ENCODE peak calls at places on chromosome 15, in nine cellular contexts. H, Q, I, K, E, N, S, X and O are unnamed samples.

GRCh38 chr15:63013052-63013808 is 29.3 kb upstream of the TPM1 start:
- DNase-seq in H (no peak), Q (no peak), I (no peak), K (no peak), E (no peak), N (peak), S (no peak), X (peak), O (no peak)

GRCh38 chr15:77746254-77747174 is 113.8 kb upstream of the LINGO1 start:
- DNase-seq in H (no peak), Q (no peak), I (no peak), K (no peak), E (no peak), N (no peak), S (no peak), X (no peak), O (no peak)

GRCh38 chr15:31390777-31391486 is 64.3 kb downstream of the KLF13 start:
- DNase-seq in H (no peak), Q (no peak), I (no peak), K (no peak), E (no peak), N (peak), S (no peak), X (no peak), O (no peak)

GRCh38 chr15:62896969-62897486 is 145.5 kb upstream of the TPM1 start:
- DNase-seq in H (peak), Q (peak), I (peak), K (peak), E (peak), N (peak), S (peak), X (peak), O (peak)

GRCh38 chr15:64813075-64813474 is 12.4 kb downstream of the PIF1 start:
- DNase-seq in H (no peak), Q (no peak), I (no peak), K (no peak), E (peak), N (no peak), S (no peak), X (peak), O (no peak)

GRCh38 chr15:89641053-89641452 is 14.2 kb downstream of the KIF7 start:
- DNase-seq in H (no peak), Q (no peak), I (no peak), K (no peak), E (peak), N (no peak), S (no peak), X (no peak), O (no peak)

GRCh38 chr15:99440551-99441426 is 125.0 kb upstream of the MEF2A start:
- DNase-seq in H (no peak), Q (no peak), I (no peak), K (no peak), E (no peak), N (peak), S (peak), X (no peak), O (no peak)

GRCh38 chr15:35755237-35755802 is 209.4 kb upstream of the DPH6 start:
- DNase-seq in H (no peak), Q (no peak), I (no peak), K (no peak), E (no peak), N (no peak), S (no peak), X (peak), O (no peak)

GRCh38 chr15:37059051-37059450 is 41.3 kb downstream of the MEIS2 start:
- DNase-seq in H (no peak), Q (no peak), I (no peak), K (no peak), E (no peak), N (no peak), S (no peak), X (peak), O (no peak)

GRCh38 chr15:79089331-79089889 is 1.2 kb downstream of the RASGRF1 start:
- DNase-seq in H (no peak), Q (no peak), I (no peak), K (no peak), E (no peak), N (no peak), S (no peak), X (no peak), O (no peak)

GRCh38 chr15:27479232-27480140 is 508.5 kb downstream of the GABRG3 start:
- DNase-seq in H (no peak), Q (no peak), I (no peak), K (no peak), E (no peak), N (no peak), S (no peak), X (peak), O (no peak)

GRCh38 chr15:23857028-23857641 is 170.0 kb upstream of the NDN start:
- DNase-seq in H (no peak), Q (no peak), I (peak), K (no peak), E (peak), N (peak), S (no peak), X (peak), O (peak)

GRCh38 chr15:39153718-39154117 is 427.2 kb upstream of the THBS1 start:
- DNase-seq in H (no peak), Q (no peak), I (no peak), K (peak), E (no peak), N (no peak), S (no peak), X (peak), O (no peak)

GRCh38 chr15:57393081-57393480 is 16.8 kb downstream of the CGNL1 start:
- DNase-seq in H (no peak), Q (no peak), I (no peak), K (no peak), E (no peak), N (no peak), S (no peak), X (no peak), O (no peak)

GRCh38 chr15:92818658-92819311 is 81.3 kb upstream of the CHD2 start:
- DNase-seq in H (no peak), Q (no peak), I (no peak), K (no peak), E (no peak), N (no peak), S (no peak), X (peak), O (no peak)

GRCh38 chr15:81830520-81830919 is 215.3 kb downstream of the MEX3B start:
- DNase-seq in H (no peak), Q (no peak), I (no peak), K (no peak), E (no peak), N (no peak), S (no peak), X (no peak), O (no peak)

GRCh38 chr15:32957219-32957618 is 237.3 kb downstream of the FMN1 start:
- DNase-seq in H (no peak), Q (no peak), I (no peak), K (no peak), E (no peak), N (no peak), S (no peak), X (no peak), O (no peak)

GRCh38 chr15:99732711-99733267 is 448 bp downstream of the LYSMD4 start:
- DNase-seq in H (no peak), Q (no peak), I (no peak), K (peak), E (no peak), N (no peak), S (peak), X (no peak), O (no peak)

GRCh38 chr15:65927545-65927944 is 58.3 kb downstream of the RAB11A start:
- DNase-seq in H (no peak), Q (no peak), I (no peak), K (no peak), E (no peak), N (no peak), S (no peak), X (no peak), O (no peak)

GRCh38 chr15:65929573-65929972 is 60.3 kb downstream of the RAB11A start:
- DNase-seq in H (no peak), Q (no peak), I (no peak), K (no peak), E (no peak), N (no peak), S (no peak), X (no peak), O (no peak)

GRCh38 chr15:65935391-65935790 is 66.1 kb downstream of the RAB11A start:
- DNase-seq in H (no peak), Q (no peak), I (no peak), K (no peak), E (no peak), N (no peak), S (no peak), X (no peak), O (no peak)

GRCh38 chr15:65930134-65930533 is 60.8 kb downstream of the RAB11A start:
- DNase-seq in H (no peak), Q (no peak), I (no peak), K (no peak), E (no peak), N (no peak), S (no peak), X (no peak), O (no peak)

DNA sequence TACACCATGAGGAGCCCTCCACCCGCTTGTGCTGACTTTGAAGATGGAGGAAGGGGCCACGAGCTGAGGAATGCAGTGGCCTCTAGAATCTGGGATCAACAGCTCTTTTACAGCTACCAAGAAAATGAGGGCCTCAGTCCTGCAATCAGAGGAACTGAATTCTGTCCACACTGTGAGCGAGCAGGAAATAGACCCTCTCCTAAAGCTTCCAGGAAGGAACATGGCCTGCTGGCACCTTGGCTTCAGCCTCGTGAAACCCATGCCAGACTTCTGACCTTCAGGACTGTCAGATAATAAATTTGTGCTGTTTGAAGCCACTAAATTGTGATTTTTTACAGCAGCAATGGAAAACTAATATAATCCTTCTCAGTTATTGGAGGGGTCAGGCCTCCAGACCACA is 61.9 kb downstream of the RAB11A start:
- DNase-seq in H (no peak), Q (no peak), I (no peak), K (no peak), E (no peak), N (no peak), S (no peak), X (no peak), O (no peak)
- H3K27ac ChIP-seq in H (no peak), Q (no peak), I (no peak), K (no peak), E (no peak), N (no peak), S (no peak), X (no peak), O (no peak)

DNA sequence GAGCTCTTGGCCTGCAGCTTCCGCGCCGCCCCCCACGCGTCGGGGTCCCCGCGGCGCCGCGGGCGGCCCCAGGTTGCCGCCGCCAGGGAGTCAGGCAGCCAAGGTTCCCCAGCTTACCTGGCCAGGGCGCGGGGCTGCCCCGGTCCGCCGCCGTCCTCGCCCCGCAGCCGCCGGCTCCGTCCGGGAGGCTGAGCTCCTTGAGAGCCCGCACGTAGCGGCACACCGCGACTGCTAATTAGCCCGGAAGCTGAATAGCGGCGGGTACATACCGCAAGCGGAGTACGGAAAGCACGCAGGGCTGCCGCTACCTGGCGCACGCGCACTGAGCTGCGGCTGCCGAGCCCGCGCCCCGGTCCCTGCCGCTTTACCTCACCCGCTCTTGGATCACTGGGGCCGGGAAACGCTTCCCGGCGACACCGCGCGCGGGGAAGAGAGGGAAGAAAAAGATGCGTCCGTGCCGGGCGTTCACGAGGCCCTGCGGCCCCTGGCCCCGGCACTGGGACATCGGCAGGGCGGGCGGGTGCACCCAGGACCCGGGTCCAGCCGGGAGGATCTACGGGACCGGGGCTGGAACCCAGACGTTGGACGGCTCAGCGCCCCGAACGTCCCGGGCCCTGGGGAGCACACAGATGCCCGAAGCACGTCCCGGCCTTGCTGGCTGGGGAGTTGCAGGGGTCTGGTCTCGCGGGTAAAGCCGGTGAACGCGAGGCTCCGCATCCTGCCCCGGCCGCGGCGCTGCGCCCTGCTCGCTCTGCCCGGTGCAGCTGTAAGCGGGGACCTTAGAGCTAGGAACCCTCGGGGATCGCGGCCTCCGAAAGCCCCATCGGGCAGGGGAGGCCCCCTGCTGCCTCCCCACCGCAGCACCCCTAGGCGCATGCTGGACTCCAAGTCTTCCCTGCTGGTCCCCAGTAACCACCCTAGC is at the start of gene GOLGA8B:
- DNase-seq in H (no peak), Q (peak), I (peak), K (peak), E (peak), N (peak), S (no peak), X (peak), O (peak)
- H3K27ac ChIP-seq in H (peak), Q (peak), I (peak), K (peak), E (peak), N (peak), S (no peak), X (peak), O (no peak)

DNA sequence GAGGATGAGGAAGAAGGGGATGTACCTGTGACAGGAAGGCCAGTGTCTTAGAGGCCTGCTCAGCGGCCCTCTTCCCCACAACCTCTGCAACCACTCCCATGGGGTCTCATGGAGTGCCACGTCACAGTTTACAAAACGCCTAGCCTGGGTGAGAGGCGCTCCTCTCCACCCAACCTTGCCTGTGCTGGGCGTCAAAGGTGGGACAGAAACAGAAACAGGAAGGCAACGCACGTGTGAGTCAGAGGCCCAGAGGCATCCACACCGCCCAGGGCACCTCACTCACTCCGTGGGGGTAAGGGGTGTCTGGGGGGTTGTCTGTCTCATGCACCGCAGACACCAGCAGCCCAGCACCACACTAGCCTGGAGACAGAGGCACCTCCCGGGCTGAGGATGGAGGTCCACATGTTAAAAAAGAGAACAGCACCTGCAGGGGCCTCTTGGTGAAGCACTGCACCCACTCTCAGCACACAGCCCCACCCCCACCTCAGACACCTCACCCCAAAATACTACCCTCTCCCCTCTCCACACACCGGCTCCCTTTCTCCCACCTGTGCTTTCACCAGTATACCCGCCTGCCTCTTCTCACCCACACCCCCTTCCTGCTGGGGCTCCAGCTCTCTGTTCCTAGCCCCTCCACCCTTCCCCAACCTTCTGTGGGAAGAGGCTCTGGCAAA is 4.7 kb upstream of the CALML4 start:
- DNase-seq in H (no peak), Q (no peak), I (no peak), K (no peak), E (peak), N (no peak), S (no peak), X (no peak), O (no peak)
- H3K27ac ChIP-seq in H (no peak), Q (no peak), I (no peak), K (no peak), E (peak), N (no peak), S (no peak), X (no peak), O (no peak)

DNA sequence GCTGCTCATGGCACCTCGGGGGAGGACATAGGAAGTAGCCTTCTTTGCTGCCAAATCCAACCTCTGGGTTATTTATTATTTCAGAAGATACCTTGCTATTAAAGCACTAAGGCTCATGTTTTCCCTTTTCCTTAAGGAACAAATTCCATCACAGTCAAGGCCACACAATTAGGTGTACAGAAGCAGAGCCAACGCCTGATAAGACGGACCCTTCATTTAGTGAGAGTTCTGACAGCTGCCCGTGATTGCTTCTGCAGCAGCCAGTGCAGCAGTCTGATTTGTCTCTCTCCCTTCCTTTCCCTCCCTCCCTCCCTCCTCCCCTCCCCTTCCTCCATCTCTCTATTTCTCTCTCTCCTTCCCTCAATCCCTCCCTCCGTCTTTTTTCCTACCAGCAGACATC is 87.1 kb upstream of the ONECUT1 start:
- DNase-seq in H (no peak), Q (no peak), I (no peak), K (no peak), E (no peak), N (no peak), S (no peak), X (no peak), O (no peak)
- H3K27ac ChIP-seq in H (no peak), Q (no peak), I (no peak), K (no peak), E (no peak), N (no peak), S (no peak), X (no peak), O (no peak)